ENCODE peak calls at places on chromosomes 4 and X, in seven cellular contexts. J, C, A, E, O, Z and L are unnamed samples.

GRCh38 chrX:47060708-47061107 is 17.5 kb upstream of the RGN start:
- DNase-seq in E (no peak), O (no peak), C (no peak), J (no peak), A (no peak), Z (no peak), L (no peak)

GRCh38 chr4:165508372-165509120 is 129.7 kb downstream of the CPE start:
- DNase-seq in O (no peak), E (no peak), Z (no peak), J (no peak), C (no peak), A (no peak), L (no peak)

GRCh38 chr4:179893967-179894590 is 2349.1 kb upstream of the TENM3 start:
- DNase-seq in Z (no peak), A (no peak), E (no peak), J (no peak), C (no peak), O (no peak), L (no peak)

GRCh38 chr4:158895797-158896442 is 127.1 kb downstream of the FNIP2 start:
- DNase-seq in O (no peak), J (no peak), C (peak; percentile 3), E (no peak), Z (peak; percentile 20), A (no peak), L (no peak)

GRCh38 chr4:99979872-99980271 is 29.8 kb upstream of the H2AZ1 start:
- DNase-seq in O (no peak), Z (no peak), A (no peak), C (no peak), J (no peak), E (no peak), L (no peak)

GRCh38 chrX:131366387-131366786 is 77.3 kb upstream of the IGSF1 start:
- DNase-seq in A (no peak), C (peak; percentile 0), Z (no peak), J (no peak), E (no peak), O (no peak), L (peak; percentile 3)

GRCh38 chr4:187077749-187078148 is 354.1 kb upstream of the FAT1 start:
- DNase-seq in Z (no peak), C (no peak), A (no peak), J (no peak), E (no peak), O (no peak), L (no peak)

GRCh38 chr4:113539408-113539807 is 222.1 kb downstream of the CAMK2D start:
- DNase-seq in J (peak; percentile 10), A (no peak), E (no peak), C (no peak), O (no peak), Z (peak; percentile 68), L (peak; percentile 21)

GRCh38 chrX:153644356-153645125 is 2.5 kb upstream of the DUSP9 start:
- DNase-seq in J (no peak), C (peak; percentile 10), A (peak; percentile 39), O (no peak), Z (no peak), E (no peak), L (no peak)

GRCh38 chr4:141636077-141636770 is at the start of gene IL15:
- DNase-seq in O (peak; percentile 56), C (no peak), A (no peak), J (peak; percentile 73), Z (peak; percentile 51), E (peak; percentile 84), L (no peak)

GRCh38 chr4:136395212-136395722 is 1137.0 kb downstream of the PCDH18 start:
- DNase-seq in Z (no peak), E (no peak), A (no peak), O (no peak), C (no peak), J (no peak), L (no peak)

GRCh38 chr4:24956091-24956490 is 43.2 kb upstream of the CCDC149 start:
- DNase-seq in A (no peak), Z (no peak), J (no peak), C (no peak), O (no peak), E (no peak), L (no peak)

GRCh38 chr4:184408021-184408710 is 66.2 kb downstream of the IRF2 start:
- DNase-seq in C (no peak), A (no peak), O (no peak), E (no peak), J (no peak), Z (peak; percentile 54), L (peak; percentile 71)

GRCh38 chrX:151875270-151876026 is 37.2 kb upstream of the MAGEA4 start:
- DNase-seq in C (no peak), J (no peak), E (no peak), Z (no peak), A (no peak), O (no peak), L (no peak)

GRCh38 chr4:2395038-2395437 is 23.4 kb downstream of the ZFYVE28 start:
- DNase-seq in C (no peak), J (no peak), Z (no peak), A (no peak), E (no peak), O (no peak), L (no peak)

GRCh38 chr4:3363411-3364141 is 70.8 kb downstream of the RGS12 start:
- DNase-seq in Z (no peak), A (no peak), C (peak; percentile 65), J (no peak), E (no peak), O (no peak), L (no peak)

GRCh38 chr4:83890816-83891215 is 354.9 kb downstream of the GPAT3 start:
- DNase-seq in E (no peak), Z (no peak), J (no peak), A (no peak), O (no peak), C (no peak), L (no peak)